ENCODE peak calls at places on chromosome 16, in five cellular contexts. E, T, X, I and A are unnamed samples.

GRCh38 chr16:714558-715447 is at the start of gene METRN:
- DNase-seq in T (peak), E (peak), I (peak), X (peak), A (peak)

GRCh38 chr16:88839026-88839529 is 17.7 kb downstream of the GALNS start:
- DNase-seq in I (no peak), E (no peak), T (no peak), X (no peak), A (no peak)

GRCh38 chr16:8402981-8403853 is 187.1 kb downstream of the TMEM114 start:
- DNase-seq in X (no peak), T (no peak), E (no peak), I (no peak), A (no peak)

GRCh38 chr16:84911490-84912216 is 91.9 kb downstream of the CRISPLD2 start:
- DNase-seq in T (no peak), E (no peak), X (peak), I (no peak), A (no peak)

GRCh38 chr16:680625-680945 is 375 bp downstream of the STUB1 start:
- DNase-seq in X (no peak), I (no peak), E (no peak), T (no peak), A (no peak)

GRCh38 chr16:11816123-11816522 is 19.1 kb upstream of the ZC3H7A start:
- DNase-seq in E (no peak), T (no peak), X (no peak), I (no peak), A (no peak)

GRCh38 chr16:89375021-89375420 is 115.3 kb downstream of the ANKRD11 start:
- DNase-seq in E (peak), I (no peak), T (no peak), X (no peak), A (no peak)

GRCh38 chr16:4698321-4699029 is 5.1 kb downstream of the NUDT16L1 start:
- DNase-seq in X (no peak), T (no peak), E (no peak), I (no peak), A (no peak)

GRCh38 chr16:85052536-85052935 is 24.9 kb downstream of the KIAA0513 start:
- DNase-seq in I (no peak), X (no peak), T (no peak), E (no peak), A (peak)

GRCh38 chr16:86277236-86277635 is 233.1 kb upstream of the FOXF1 start:
- DNase-seq in E (no peak), X (no peak), T (no peak), I (no peak), A (no peak)

GRCh38 chr16:55474821-55475220 is 4.2 kb upstream of the MMP2 start:
- DNase-seq in T (no peak), I (no peak), X (no peak), E (no peak), A (no peak)

GRCh38 chr16:556479-557173 is 3.6 kb upstream of the PRR35 start:
- DNase-seq in X (no peak), T (no peak), E (no peak), I (no peak), A (no peak)

GRCh38 chr16:85141491-85142128 is 29.3 kb upstream of the CIBAR2 start:
- DNase-seq in E (no peak), I (no peak), X (no peak), T (no peak), A (no peak)

GRCh38 chr16:3086596-3087242 is 12.4 kb downstream of the ZSCAN10 start:
- DNase-seq in I (no peak), T (no peak), E (no peak), X (no peak), A (no peak)

GRCh38 chr16:1306344-1306743 is 3.1 kb upstream of the UBE2I start:
- DNase-seq in X (no peak), T (no peak), E (no peak), I (no peak), A (no peak)

GRCh38 chr16:4496305-4496704 is 20.1 kb downstream of the HMOX2 start:
- DNase-seq in E (peak), I (no peak), X (no peak), T (peak), A (peak)

GRCh38 chr16:77169650-77170236 is 21.2 kb upstream of the MON1B start:
- DNase-seq in E (peak), I (peak), X (no peak), T (peak), A (peak)

GRCh38 chr16:77744136-77744535 is 21.8 kb downstream of the NUDT7 start:
- DNase-seq in X (no peak), E (no peak), T (no peak), I (no peak), A (no peak)

GRCh38 chr16:85751665-85752501 is 987 bp upstream of the C16orf74 start:
- DNase-seq in E (no peak), T (peak), X (no peak), I (no peak), A (no peak)

GRCh38 chr16:86517652-86518258 is 7.4 kb downstream of the FOXF1 start:
- DNase-seq in T (peak), E (peak), X (no peak), I (no peak), A (peak)

GRCh38 chr16:4696905-4697866 is 3.8 kb downstream of the NUDT16L1 start:
- DNase-seq in E (no peak), I (no peak), X (no peak), T (no peak), A (no peak)

GRCh38 chr16:5011637-5012036 is 22.1 kb downstream of the NAGPA start:
- DNase-seq in I (no peak), X (no peak), E (no peak), T (no peak), A (no peak)

GRCh38 chr16:48291303-48291702 is 44.0 kb upstream of the ABCC11 start:
- DNase-seq in X (no peak), I (no peak), T (peak), E (no peak), A (no peak)

GRCh38 chr16:47132310-47132709 is 11.4 kb downstream of the NETO2 start:
- DNase-seq in X (no peak), I (no peak), E (no peak), T (no peak), A (peak)

GRCh38 chr16:23694707-23695373 is 16.2 kb downstream of the PLK1 start:
- DNase-seq in I (no peak), X (no peak), E (peak), T (no peak), A (peak)
- H3K4me3 ChIP-seq in I (no peak), X (no peak), E (no peak), T (no peak), A (peak)

GRCh38 chr16:54194008-54194731 is 92.4 kb downstream of the IRX3 start:
- DNase-seq in T (no peak), I (no peak), E (no peak), X (peak), A (peak)
- H3K4me3 ChIP-seq in T (no peak), I (no peak), E (no peak), X (peak), A (no peak)

GRCh38 chr16:73032548-73033270 is 15.2 kb downstream of the ZFHX3 start:
- DNase-seq in X (no peak), E (peak), T (no peak), I (no peak), A (no peak)

GRCh38 chr16:73037331-73037745 is 10.6 kb downstream of the ZFHX3 start:
- DNase-seq in T (no peak), I (no peak), X (no peak), E (peak), A (no peak)

GRCh38 chr16:73036074-73036826 is 11.7 kb downstream of the ZFHX3 start:
- DNase-seq in T (no peak), X (no peak), I (no peak), E (peak), A (no peak)

GRCh38 chr16:73033271-73033998 is 14.5 kb downstream of the ZFHX3 start:
- DNase-seq in T (no peak), X (no peak), I (no peak), E (peak), A (no peak)

GRCh38 chr16:73034374-73034773 is 13.6 kb downstream of the ZFHX3 start:
- DNase-seq in I (no peak), T (no peak), E (peak), X (no peak), A (no peak)
- H3K4me3 ChIP-seq in I (no peak), T (no peak), E (no peak), X (no peak), A (no peak)

GRCh38 chr16:87780385-87780989 is 14.7 kb upstream of the KLHDC4 start:
- DNase-seq in I (no peak), X (peak), E (peak), T (peak), A (no peak)
- H3K4me3 ChIP-seq in I (peak), X (no peak), E (no peak), T (no peak), A (no peak)

DNA sequence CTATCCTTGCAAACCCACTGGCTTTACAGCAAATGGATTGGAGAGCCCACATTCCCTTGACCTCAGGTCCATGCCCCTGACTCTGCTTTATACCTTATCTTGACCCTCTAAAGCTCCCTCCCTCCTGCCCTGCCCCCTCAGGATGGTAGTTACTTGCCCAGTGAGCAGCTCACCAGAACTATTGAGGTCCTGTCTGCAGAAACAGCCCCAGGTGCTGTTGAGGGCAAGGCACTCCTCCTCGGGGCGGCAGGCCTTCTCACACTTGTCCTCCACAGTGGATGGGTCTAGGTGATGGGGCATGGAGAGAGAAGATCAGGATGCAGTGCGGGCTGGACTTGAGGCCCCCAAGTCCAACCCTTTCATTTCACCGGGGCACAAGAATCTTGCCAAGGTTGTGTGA is 4.6 kb downstream of the GP2 start:
- DNase-seq in E (no peak), X (no peak), T (no peak), I (no peak), A (no peak)
- H3K4me3 ChIP-seq in E (no peak), X (no peak), T (no peak), I (no peak), A (no peak)

GRCh38 chr16:58048494-58048893 is 22.9 kb downstream of the MMP15 start:
- DNase-seq in E (no peak), T (no peak), X (no peak), I (no peak), A (no peak)
- H3K4me3 ChIP-seq in E (no peak), T (no peak), X (no peak), I (no peak), A (no peak)

GRCh38 chr16:14186954-14187306 is 115.8 kb downstream of the MRTFB start:
- DNase-seq in X (no peak), E (no peak), I (no peak), T (no peak), A (peak)
- H3K4me3 ChIP-seq in X (peak), E (no peak), I (no peak), T (no peak), A (peak)

GRCh38 chr16:66960270-66960669 is 796 bp upstream of the CES3 start:
- DNase-seq in X (no peak), E (no peak), T (no peak), I (no peak), A (no peak)

GRCh38 chr16:66958857-66959644 is 2.0 kb upstream of the CES3 start:
- DNase-seq in E (no peak), X (no peak), I (no peak), T (no peak), A (no peak)

GRCh38 chr16:66959645-66960177 is 1.4 kb upstream of the CES3 start:
- DNase-seq in T (no peak), I (no peak), E (no peak), X (peak), A (no peak)

GRCh38 chr16:66964049-66964448 is 3.0 kb downstream of the CES3 start:
- DNase-seq in I (no peak), T (no peak), E (no peak), X (no peak), A (no peak)

GRCh38 chr16:66961065-66961744 is at the start of gene CES3:
- DNase-seq in I (peak), E (peak), X (peak), T (peak), A (peak)
- H3K4me3 ChIP-seq in I (no peak), E (no peak), X (no peak), T (no peak), A (no peak)

GRCh38 chr16:68078726-68079615 is 6.2 kb upstream of the NFATC3 start:
- DNase-seq in T (no peak), I (no peak), X (no peak), E (no peak), A (no peak)
- H3K4me3 ChIP-seq in T (no peak), I (peak), X (no peak), E (no peak), A (no peak)